ENCODE peak calls at places on chromosomes 16 and 17, in four cellular contexts. One of them, this sample, is unnamed.

GRCh38 chr16:8623634-8624033 is 2.1 kb downstream of the METTL22 start:
- DNase-seq in MM.1S: no peak
- DNase-seq in neural progenitor cell: no peak
- DNase-seq in sigmoid colon: peak
- DNase-seq in this sample: peak

GRCh38 chr16:86142801-86143236 is 243.9 kb downstream of the IRF8 start:
- DNase-seq in MM.1S: no peak
- DNase-seq in neural progenitor cell: no peak
- DNase-seq in sigmoid colon: no peak
- DNase-seq in this sample: no peak

GRCh38 chr16:22692916-22693646 is 120.9 kb upstream of the HS3ST2 start:
- DNase-seq in MM.1S: no peak
- DNase-seq in neural progenitor cell: no peak
- DNase-seq in sigmoid colon: no peak
- DNase-seq in this sample: no peak

GRCh38 chr16:27511657-27512056 is 38.1 kb downstream of the GTF3C1 start:
- DNase-seq in MM.1S: no peak
- DNase-seq in neural progenitor cell: no peak
- DNase-seq in sigmoid colon: no peak
- DNase-seq in this sample: no peak

GRCh38 chr16:66457888-66458287 is 30.8 kb downstream of the BEAN1 start:
- DNase-seq in MM.1S: no peak
- DNase-seq in neural progenitor cell: peak
- DNase-seq in sigmoid colon: peak
- DNase-seq in this sample: peak

GRCh38 chr16:72442381-72443158 is 270.6 kb upstream of the PMFBP1 start:
- DNase-seq in MM.1S: no peak
- DNase-seq in neural progenitor cell: no peak
- DNase-seq in sigmoid colon: no peak
- DNase-seq in this sample: no peak

GRCh38 chr16:49921791-49922456 is 66.0 kb upstream of the ZNF423 start:
- DNase-seq in MM.1S: peak
- DNase-seq in neural progenitor cell: peak
- DNase-seq in sigmoid colon: peak
- DNase-seq in this sample: peak

GRCh38 chr17:64373722-64374121 is 16.9 kb downstream of the PECAM1 start:
- DNase-seq in MM.1S: no peak
- DNase-seq in neural progenitor cell: no peak
- DNase-seq in sigmoid colon: no peak
- DNase-seq in this sample: no peak

GRCh38 chr17:18004901-18005305 is 32.2 kb downstream of the DRC3 start:
- DNase-seq in MM.1S: no peak
- DNase-seq in neural progenitor cell: peak
- DNase-seq in sigmoid colon: no peak
- DNase-seq in this sample: no peak

GRCh38 chr17:9907131-9907530 is 2.1 kb upstream of the RCVRN start:
- DNase-seq in MM.1S: no peak
- DNase-seq in neural progenitor cell: no peak
- DNase-seq in sigmoid colon: no peak
- DNase-seq in this sample: no peak

GRCh38 chr16:67897231-67897630 is 4.2 kb downstream of the PSKH1 start:
- DNase-seq in MM.1S: no peak
- DNase-seq in neural progenitor cell: no peak
- DNase-seq in sigmoid colon: no peak
- DNase-seq in this sample: no peak

GRCh38 chr17:81035389-81036127 is 607 bp downstream of the BAIAP2 start:
- DNase-seq in MM.1S: no peak
- DNase-seq in neural progenitor cell: peak
- DNase-seq in sigmoid colon: no peak
- DNase-seq in this sample: no peak

GRCh38 chr16:89431158-89431584 is 59.2 kb downstream of the ANKRD11 start:
- DNase-seq in MM.1S: no peak
- DNase-seq in neural progenitor cell: no peak
- DNase-seq in sigmoid colon: peak
- DNase-seq in this sample: no peak

GRCh38 chr17:1485311-1485747 is 7.2 kb downstream of the MYO1C start:
- DNase-seq in MM.1S: no peak
- DNase-seq in neural progenitor cell: peak
- DNase-seq in sigmoid colon: no peak
- DNase-seq in this sample: no peak

GRCh38 chr16:11084484-11085024 is 140.2 kb downstream of the CLEC16A start:
- DNase-seq in MM.1S: no peak
- DNase-seq in neural progenitor cell: no peak
- DNase-seq in sigmoid colon: peak
- DNase-seq in this sample: no peak

GRCh38 chr17:68450391-68450790 is 6.9 kb downstream of the WIPI1 start:
- DNase-seq in MM.1S: no peak
- DNase-seq in neural progenitor cell: no peak
- DNase-seq in sigmoid colon: no peak
- DNase-seq in this sample: no peak

GRCh38 chr16:67101683-67102082 is 8.1 kb upstream of the PHAF1 start:
- DNase-seq in MM.1S: no peak
- DNase-seq in neural progenitor cell: no peak
- DNase-seq in sigmoid colon: no peak
- DNase-seq in this sample: no peak

GRCh38 chr17:15397605-15398004 is 56.2 kb upstream of the TEKT3 start:
- DNase-seq in MM.1S: no peak
- DNase-seq in neural progenitor cell: no peak
- DNase-seq in sigmoid colon: no peak
- DNase-seq in this sample: no peak
- TF ChIP-seq CTCF in MM.1S: no peak
- TF ChIP-seq CTCF in neural progenitor cell: no peak
- TF ChIP-seq CTCF in sigmoid colon: no peak
- TF ChIP-seq CTCF in this sample: no peak

DNA sequence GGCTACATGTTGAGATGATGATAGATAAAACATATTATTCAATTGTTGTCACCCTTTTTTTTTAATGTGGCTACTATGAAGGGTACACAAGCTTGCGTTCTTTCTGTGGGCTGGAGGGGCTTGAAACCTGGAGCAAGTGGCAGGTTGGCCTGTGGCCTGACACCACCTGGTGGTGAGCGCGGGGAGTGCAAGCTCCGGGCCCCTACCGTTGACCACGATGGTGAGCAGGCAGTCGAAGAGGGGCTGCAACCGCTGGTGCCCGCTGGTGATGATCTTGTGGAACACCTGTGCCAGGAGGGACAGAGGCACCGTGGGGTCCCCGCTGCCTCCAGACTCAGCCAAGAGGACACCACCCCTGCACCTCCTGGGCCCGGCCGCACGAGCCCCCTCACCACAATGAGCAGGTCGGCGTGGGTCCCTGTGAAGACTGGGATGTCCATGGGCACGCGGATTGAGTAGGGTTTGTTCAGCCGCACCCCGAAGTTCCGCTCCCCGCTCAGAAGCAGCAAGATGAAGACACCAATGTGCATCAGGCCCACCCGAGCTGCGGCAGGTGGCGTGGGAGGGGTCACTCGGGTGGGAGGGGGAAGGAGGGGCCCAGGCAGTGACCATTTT is 14.5 kb downstream of the HID1 start:
- DNase-seq in MM.1S: peak
- DNase-seq in neural progenitor cell: peak
- DNase-seq in sigmoid colon: peak
- DNase-seq in this sample: peak
- H3K27ac ChIP-seq in MM.1S: no peak
- H3K27ac ChIP-seq in neural progenitor cell: no peak
- H3K27ac ChIP-seq in sigmoid colon: no peak
- H3K27ac ChIP-seq in this sample: no peak

GRCh38 chr17:78140169-78141051 is 5.8 kb upstream of the C17orf99 start:
- DNase-seq in MM.1S: peak
- DNase-seq in neural progenitor cell: peak
- DNase-seq in sigmoid colon: peak
- DNase-seq in this sample: peak

GRCh38 chr17:78135858-78136500 is 5.4 kb downstream of the TMC8 start:
- DNase-seq in MM.1S: no peak
- DNase-seq in neural progenitor cell: no peak
- DNase-seq in sigmoid colon: no peak
- DNase-seq in this sample: no peak

GRCh38 chr17:78141437-78142112 is 4.6 kb upstream of the C17orf99 start:
- DNase-seq in MM.1S: no peak
- DNase-seq in neural progenitor cell: no peak
- DNase-seq in sigmoid colon: no peak
- DNase-seq in this sample: no peak

GRCh38 chr17:78137392-78138203 is 7.0 kb downstream of the TMC8 start:
- DNase-seq in MM.1S: peak
- DNase-seq in neural progenitor cell: no peak
- DNase-seq in sigmoid colon: no peak
- DNase-seq in this sample: no peak

GRCh38 chr17:78138204-78139060 is 7.8 kb upstream of the C17orf99 start:
- DNase-seq in MM.1S: no peak
- DNase-seq in neural progenitor cell: no peak
- DNase-seq in sigmoid colon: no peak
- DNase-seq in this sample: no peak
- TF ChIP-seq CTCF in MM.1S: no peak
- TF ChIP-seq CTCF in neural progenitor cell: no peak
- TF ChIP-seq CTCF in sigmoid colon: no peak
- TF ChIP-seq CTCF in this sample: no peak

DNA sequence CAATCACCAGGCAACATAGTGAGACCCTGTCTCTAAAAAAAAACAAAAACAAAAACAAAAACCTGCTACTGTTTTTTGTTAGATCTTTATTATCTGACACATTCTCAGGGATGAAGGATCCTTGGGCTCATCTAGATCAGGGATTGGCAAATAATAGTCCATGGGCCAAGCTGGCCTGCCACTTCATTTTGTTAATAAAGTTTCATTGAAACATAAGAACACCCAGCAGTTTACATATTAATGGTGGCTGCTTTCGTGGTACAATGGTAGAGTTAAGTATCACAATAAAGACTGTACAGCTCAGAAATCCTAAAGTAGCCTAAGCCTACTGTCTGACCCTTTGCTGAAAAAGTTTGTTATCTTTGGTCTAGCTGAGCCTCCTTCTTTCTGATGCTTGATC is 32.9 kb upstream of the CLEC18A start:
- DNase-seq in MM.1S: no peak
- DNase-seq in neural progenitor cell: no peak
- DNase-seq in sigmoid colon: no peak
- DNase-seq in this sample: no peak
- H3K27ac ChIP-seq in MM.1S: no peak
- H3K27ac ChIP-seq in neural progenitor cell: no peak
- H3K27ac ChIP-seq in sigmoid colon: no peak
- H3K27ac ChIP-seq in this sample: no peak